ENCODE peak calls at places on chromosome 11, in nine cellular contexts. One of them, this sample, is unnamed.

GRCh38 chr11:44426958-44427357 is 117.0 kb upstream of the ALX4 start:
- DNase-seq in GM23248: no peak
- DNase-seq in hepatocyte: no peak
- DNase-seq in PC-9: no peak
- DNase-seq in GM23338: no peak
- DNase-seq in OCI-LY7: no peak
- DNase-seq in HCT116: no peak
- DNase-seq in Karpas-422: no peak
- DNase-seq in MM.1S: no peak
- DNase-seq in this sample: no peak

GRCh38 chr11:69817265-69818236 is 1.7 kb downstream of the FGF3 start:
- DNase-seq in GM23248: peak; percentile 19
- DNase-seq in hepatocyte: no peak
- DNase-seq in PC-9: no peak
- DNase-seq in GM23338: peak; percentile 56
- DNase-seq in OCI-LY7: no peak
- DNase-seq in HCT116: no peak
- DNase-seq in Karpas-422: no peak
- DNase-seq in MM.1S: no peak
- DNase-seq in this sample: peak; percentile 26

GRCh38 chr11:76962583-76963416 is 71.4 kb upstream of the B3GNT6 start:
- DNase-seq in GM23248: no peak
- DNase-seq in hepatocyte: peak; percentile 69
- DNase-seq in PC-9: no peak
- DNase-seq in GM23338: no peak
- DNase-seq in OCI-LY7: no peak
- DNase-seq in HCT116: no peak
- DNase-seq in Karpas-422: no peak
- DNase-seq in MM.1S: peak; percentile 50
- DNase-seq in this sample: peak; percentile 53

GRCh38 chr11:78244080-78244479 is 55.4 kb downstream of the USP35 start:
- DNase-seq in GM23248: peak; percentile 10
- DNase-seq in hepatocyte: no peak
- DNase-seq in PC-9: no peak
- DNase-seq in GM23338: no peak
- DNase-seq in OCI-LY7: no peak
- DNase-seq in HCT116: no peak
- DNase-seq in Karpas-422: no peak
- DNase-seq in MM.1S: no peak
- DNase-seq in this sample: no peak

GRCh38 chr11:2944953-2945756 is 15.9 kb upstream of the PHLDA2 start:
- DNase-seq in GM23248: peak; percentile 98
- DNase-seq in hepatocyte: peak; percentile 85
- DNase-seq in PC-9: no peak
- DNase-seq in GM23338: peak; percentile 92
- DNase-seq in OCI-LY7: no peak
- DNase-seq in HCT116: no peak
- DNase-seq in Karpas-422: no peak
- DNase-seq in MM.1S: no peak
- DNase-seq in this sample: no peak

GRCh38 chr11:95547974-95548373 is 241.6 kb downstream of the FAM76B start:
- DNase-seq in GM23248: no peak
- DNase-seq in hepatocyte: no peak
- DNase-seq in PC-9: no peak
- DNase-seq in GM23338: no peak
- DNase-seq in OCI-LY7: no peak
- DNase-seq in HCT116: no peak
- DNase-seq in Karpas-422: no peak
- DNase-seq in MM.1S: no peak
- DNase-seq in this sample: no peak

GRCh38 chr11:113593698-113594308 is 112.3 kb downstream of the TMPRSS5 start:
- DNase-seq in GM23248: peak; percentile 37
- DNase-seq in hepatocyte: no peak
- DNase-seq in PC-9: no peak
- DNase-seq in GM23338: no peak
- DNase-seq in OCI-LY7: no peak
- DNase-seq in HCT116: no peak
- DNase-seq in Karpas-422: no peak
- DNase-seq in MM.1S: no peak
- DNase-seq in this sample: no peak

GRCh38 chr11:4480577-4481539 is 1.6 kb upstream of the OR52K1 start:
- DNase-seq in GM23248: peak; percentile 61
- DNase-seq in hepatocyte: no peak
- DNase-seq in PC-9: peak; percentile 36
- DNase-seq in GM23338: no peak
- DNase-seq in OCI-LY7: no peak
- DNase-seq in HCT116: no peak
- DNase-seq in Karpas-422: no peak
- DNase-seq in MM.1S: no peak
- DNase-seq in this sample: peak; percentile 67

DNA sequence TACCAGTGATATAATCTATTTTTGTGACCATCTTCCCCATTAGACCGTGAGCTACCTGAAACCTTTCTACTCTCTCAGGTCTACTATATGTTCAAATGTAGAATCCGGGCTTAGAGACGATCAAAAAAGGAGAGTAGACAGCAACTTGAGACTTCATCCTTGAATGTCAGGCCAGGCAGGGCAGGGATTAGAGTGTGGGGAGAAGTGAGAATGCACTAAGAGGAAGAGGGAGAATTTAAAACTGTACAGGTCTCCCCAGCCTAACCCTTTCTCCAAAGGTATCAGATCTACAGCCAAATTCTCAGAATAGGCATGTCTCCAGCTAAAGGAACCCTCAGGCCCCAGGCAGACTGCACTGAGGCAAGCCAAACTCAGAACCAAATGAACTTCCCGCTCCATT is 935 bp downstream of the LAMTOR1 start:
- DNase-seq in GM23248: peak; percentile 27
- DNase-seq in hepatocyte: no peak
- DNase-seq in PC-9: no peak
- DNase-seq in GM23338: no peak
- DNase-seq in OCI-LY7: no peak
- DNase-seq in HCT116: no peak
- DNase-seq in Karpas-422: no peak
- DNase-seq in MM.1S: no peak
- DNase-seq in this sample: no peak
- H2AFZ ChIP-seq in GM23248: peak overlapping the region; percentile 59
- H2AFZ ChIP-seq in hepatocyte: no peak overlapping the region
- H2AFZ ChIP-seq in PC-9: no peak overlapping the region
- H2AFZ ChIP-seq in GM23338: no peak overlapping the region
- H2AFZ ChIP-seq in OCI-LY7: no peak overlapping the region
- H2AFZ ChIP-seq in HCT116: no peak overlapping the region
- H2AFZ ChIP-seq in Karpas-422: no peak overlapping the region
- H2AFZ ChIP-seq in MM.1S: no peak overlapping the region
- H2AFZ ChIP-seq in this sample: peak overlapping the region; percentile 81

GRCh38 chr11:130198292-130198691 is 38.7 kb downstream of the ST14 start:
- DNase-seq in GM23248: no peak
- DNase-seq in hepatocyte: no peak
- DNase-seq in PC-9: no peak
- DNase-seq in GM23338: no peak
- DNase-seq in OCI-LY7: no peak
- DNase-seq in HCT116: no peak
- DNase-seq in Karpas-422: no peak
- DNase-seq in MM.1S: no peak
- DNase-seq in this sample: no peak

GRCh38 chr11:130191896-130192295 is 32.3 kb downstream of the ST14 start:
- DNase-seq in GM23248: no peak
- DNase-seq in hepatocyte: no peak
- DNase-seq in PC-9: no peak
- DNase-seq in GM23338: no peak
- DNase-seq in OCI-LY7: no peak
- DNase-seq in HCT116: no peak
- DNase-seq in Karpas-422: no peak
- DNase-seq in MM.1S: no peak
- DNase-seq in this sample: no peak

GRCh38 chr11:130192845-130193267 is 33.3 kb downstream of the ST14 start:
- DNase-seq in GM23248: no peak
- DNase-seq in hepatocyte: no peak
- DNase-seq in PC-9: no peak
- DNase-seq in GM23338: no peak
- DNase-seq in OCI-LY7: no peak
- DNase-seq in HCT116: no peak
- DNase-seq in Karpas-422: no peak
- DNase-seq in MM.1S: no peak
- DNase-seq in this sample: no peak

GRCh38 chr11:130197386-130198035 is 37.9 kb downstream of the ST14 start:
- DNase-seq in GM23248: peak; percentile 13
- DNase-seq in hepatocyte: no peak
- DNase-seq in PC-9: no peak
- DNase-seq in GM23338: no peak
- DNase-seq in OCI-LY7: no peak
- DNase-seq in HCT116: no peak
- DNase-seq in Karpas-422: no peak
- DNase-seq in MM.1S: no peak
- DNase-seq in this sample: no peak

DNA sequence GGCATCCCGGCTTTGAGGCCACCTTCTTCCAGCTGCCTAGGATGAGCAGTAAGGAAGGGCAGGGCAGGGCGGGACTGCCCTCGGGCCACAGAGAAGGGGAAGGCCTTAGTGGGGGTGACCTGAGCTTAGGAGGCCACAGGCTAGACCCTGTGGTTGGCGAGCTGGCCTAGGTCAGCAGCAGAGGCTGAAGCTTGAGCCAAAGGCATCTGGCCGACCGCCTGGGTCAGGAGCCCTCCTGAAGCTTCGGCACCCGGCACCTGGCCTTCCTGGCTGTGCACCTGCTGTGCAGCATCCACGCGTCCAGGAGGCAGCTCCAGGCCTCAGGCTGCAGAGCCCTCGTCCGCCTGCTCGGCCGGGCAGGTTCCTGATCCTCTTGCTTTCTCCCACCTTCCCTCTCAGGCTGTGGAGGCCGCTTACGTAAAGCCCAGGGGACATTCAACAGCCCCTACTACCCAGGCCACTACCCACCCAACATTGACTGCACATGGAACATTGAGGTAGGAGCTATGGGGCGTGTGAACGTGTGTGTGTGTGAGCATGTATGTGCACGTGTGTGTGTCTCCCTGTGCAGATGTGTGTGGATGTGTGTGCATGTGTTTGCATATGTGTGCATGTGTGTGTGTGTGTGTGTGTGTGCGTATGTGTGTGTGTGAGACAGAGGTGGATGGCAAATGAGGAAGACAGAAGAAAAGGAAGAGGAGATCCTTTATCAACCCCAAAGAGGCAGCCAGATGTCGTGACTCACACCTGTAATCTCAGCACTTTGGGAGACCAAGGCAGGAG is 34.9 kb downstream of the ST14 start:
- DNase-seq in GM23248: no peak
- DNase-seq in hepatocyte: no peak
- DNase-seq in PC-9: no peak
- DNase-seq in GM23338: no peak
- DNase-seq in OCI-LY7: no peak
- DNase-seq in HCT116: no peak
- DNase-seq in Karpas-422: no peak
- DNase-seq in MM.1S: no peak
- DNase-seq in this sample: no peak
- H3K9me2 ChIP-seq in GM23248: no peaks in the 10 kb centered on the region
- H3K9me2 ChIP-seq in hepatocyte: no peaks in the 10 kb centered on the region
- H3K9me2 ChIP-seq in PC-9: no peaks in the 10 kb centered on the region
- H3K9me2 ChIP-seq in GM23338: no peaks in the 10 kb centered on the region
- H3K9me2 ChIP-seq in OCI-LY7: no peaks in the 10 kb centered on the region
- H3K9me2 ChIP-seq in HCT116: no peaks in the 10 kb centered on the region
- H3K9me2 ChIP-seq in Karpas-422: no peaks in the 10 kb centered on the region
- H3K9me2 ChIP-seq in MM.1S: no peaks in the 10 kb centered on the region
- H3K9me2 ChIP-seq in this sample: no peaks in the 10 kb centered on the region

GRCh38 chr11:86698634-86699033 is 26.2 kb upstream of the ME3 start:
- DNase-seq in GM23248: no peak
- DNase-seq in hepatocyte: no peak
- DNase-seq in PC-9: no peak
- DNase-seq in GM23338: no peak
- DNase-seq in OCI-LY7: no peak
- DNase-seq in HCT116: no peak
- DNase-seq in Karpas-422: no peak
- DNase-seq in MM.1S: no peak
- DNase-seq in this sample: no peak

GRCh38 chr11:86696451-86696850 is 24.0 kb upstream of the ME3 start:
- DNase-seq in GM23248: no peak
- DNase-seq in hepatocyte: no peak
- DNase-seq in PC-9: no peak
- DNase-seq in GM23338: no peak
- DNase-seq in OCI-LY7: no peak
- DNase-seq in HCT116: no peak
- DNase-seq in Karpas-422: no peak
- DNase-seq in MM.1S: no peak
- DNase-seq in this sample: no peak

GRCh38 chr11:86702387-86702983 is 30.1 kb upstream of the ME3 start:
- DNase-seq in GM23248: no peak
- DNase-seq in hepatocyte: no peak
- DNase-seq in PC-9: no peak
- DNase-seq in GM23338: peak; percentile 11
- DNase-seq in OCI-LY7: no peak
- DNase-seq in HCT116: no peak
- DNase-seq in Karpas-422: no peak
- DNase-seq in MM.1S: no peak
- DNase-seq in this sample: no peak

GRCh38 chr11:86696004-86696403 is 23.6 kb upstream of the ME3 start:
- DNase-seq in GM23248: peak; percentile 92
- DNase-seq in hepatocyte: peak; percentile 44
- DNase-seq in PC-9: peak; percentile 96
- DNase-seq in GM23338: no peak
- DNase-seq in OCI-LY7: no peak
- DNase-seq in HCT116: peak; percentile 27
- DNase-seq in Karpas-422: no peak
- DNase-seq in MM.1S: no peak
- DNase-seq in this sample: peak; percentile 88

DNA sequence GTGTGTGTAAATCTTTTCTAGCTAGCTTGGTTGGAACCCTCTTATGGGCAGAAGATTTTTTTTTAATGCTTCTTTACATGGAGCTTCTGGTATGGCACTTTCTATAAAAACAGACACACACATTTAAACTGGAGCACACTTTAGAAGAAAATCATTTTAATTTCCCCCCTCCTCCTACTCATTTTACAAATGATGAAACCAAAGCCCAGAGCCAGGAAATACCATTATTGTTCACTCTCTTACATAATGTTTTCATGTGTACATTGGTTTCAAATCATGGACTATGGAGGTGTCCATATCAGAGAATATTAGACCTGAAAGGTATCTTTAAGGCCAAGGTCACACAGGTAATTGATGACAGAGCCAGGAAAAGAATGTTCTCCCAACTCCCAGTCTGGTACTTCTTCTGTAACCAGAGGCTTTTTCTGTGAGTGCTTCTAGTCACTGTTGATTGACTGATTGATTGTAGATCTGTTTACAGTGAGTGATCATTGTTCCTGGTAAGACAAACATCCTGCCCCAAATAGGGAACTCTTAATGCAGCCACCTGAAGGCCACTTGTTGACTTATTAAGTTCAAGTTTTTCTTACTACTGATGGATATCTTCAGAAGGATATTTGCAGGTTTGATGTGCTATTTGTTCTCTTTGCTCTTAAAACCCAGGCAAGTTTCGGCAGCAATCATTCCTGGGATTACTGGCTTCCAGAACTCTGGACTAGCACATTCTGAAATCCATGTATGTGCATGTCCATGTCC is 26.8 kb upstream of the ME3 start:
- DNase-seq in GM23248: peak; percentile 40
- DNase-seq in hepatocyte: no peak
- DNase-seq in PC-9: peak; percentile 55
- DNase-seq in GM23338: no peak
- DNase-seq in OCI-LY7: no peak
- DNase-seq in HCT116: no peak
- DNase-seq in Karpas-422: no peak
- DNase-seq in MM.1S: no peak
- DNase-seq in this sample: peak; percentile 25
- H2AFZ ChIP-seq in GM23248: no peak overlapping the region
- H2AFZ ChIP-seq in hepatocyte: no peak overlapping the region
- H2AFZ ChIP-seq in PC-9: no peak overlapping the region
- H2AFZ ChIP-seq in GM23338: no peak overlapping the region
- H2AFZ ChIP-seq in OCI-LY7: no peak overlapping the region
- H2AFZ ChIP-seq in HCT116: no peak overlapping the region
- H2AFZ ChIP-seq in Karpas-422: no peak overlapping the region
- H2AFZ ChIP-seq in MM.1S: no peak overlapping the region
- H2AFZ ChIP-seq in this sample: no peak overlapping the region

GRCh38 chr11:38900156-38900679 is 2302.2 kb upstream of the RAG2 start:
- DNase-seq in GM23248: no peak
- DNase-seq in hepatocyte: no peak
- DNase-seq in PC-9: no peak
- DNase-seq in GM23338: peak; percentile 37
- DNase-seq in OCI-LY7: no peak
- DNase-seq in HCT116: no peak
- DNase-seq in Karpas-422: no peak
- DNase-seq in MM.1S: no peak
- DNase-seq in this sample: no peak
- H3K9me2 ChIP-seq in GM23248: peaks cover 4% of the 10 kb centered on the region
- H3K9me2 ChIP-seq in hepatocyte: no peaks in the 10 kb centered on the region
- H3K9me2 ChIP-seq in PC-9: no peaks in the 10 kb centered on the region
- H3K9me2 ChIP-seq in GM23338: peaks cover 3% of the 10 kb centered on the region
- H3K9me2 ChIP-seq in OCI-LY7: no peaks in the 10 kb centered on the region
- H3K9me2 ChIP-seq in HCT116: no peaks in the 10 kb centered on the region
- H3K9me2 ChIP-seq in Karpas-422: no peaks in the 10 kb centered on the region
- H3K9me2 ChIP-seq in MM.1S: no peaks in the 10 kb centered on the region
- H3K9me2 ChIP-seq in this sample: no peaks in the 10 kb centered on the region